ENCODE peak calls at places on chromosome 2, in ten cellular contexts. X, N, L, B, I, E, R, S, M and K are unnamed samples.

GRCh38 chr2:123659120-123659519 is 366.0 kb upstream of the CNTNAP5 start:
- DNase-seq in X (no peak), N (no peak), L (no peak), B (no peak), I (no peak), E (no peak), R (no peak), S (no peak), M (no peak), K (no peak)

GRCh38 chr2:160368988-160369935 is 124.3 kb downstream of the RBMS1 start:
- DNase-seq in X (peak), N (no peak), L (no peak), B (no peak), I (no peak), E (no peak), R (no peak), S (no peak), M (no peak), K (no peak)

GRCh38 chr2:231662028-231662810 is 46.1 kb upstream of the PTMA start:
- DNase-seq in X (peak), N (peak), L (peak), B (peak), I (peak), E (peak), R (peak), S (no peak), M (peak), K (peak)

GRCh38 chr2:20541651-20542050 is 94.8 kb downstream of the RHOB start:
- DNase-seq in X (no peak), N (no peak), L (no peak), B (no peak), I (no peak), E (no peak), R (no peak), S (no peak), M (no peak), K (no peak)

GRCh38 chr2:161842751-161843433 is 218.7 kb downstream of the SLC4A10 start:
- DNase-seq in X (peak), N (no peak), L (no peak), B (no peak), I (no peak), E (no peak), R (no peak), S (no peak), M (no peak), K (no peak)

GRCh38 chr2:42328148-42328833 is 32.7 kb downstream of the COX7A2L start:
- DNase-seq in X (peak), N (no peak), L (no peak), B (no peak), I (no peak), E (no peak), R (no peak), S (no peak), M (no peak), K (no peak)

GRCh38 chr2:142286618-142287017 is 155.8 kb upstream of the LRP1B start:
- DNase-seq in X (peak), N (no peak), L (no peak), B (no peak), I (no peak), E (no peak), R (no peak), S (peak), M (no peak), K (peak)

GRCh38 chr2:43285987-43286386 is 59.6 kb upstream of the ZFP36L2 start:
- DNase-seq in X (no peak), N (no peak), L (no peak), B (no peak), I (no peak), E (no peak), R (no peak), S (no peak), M (no peak), K (no peak)

GRCh38 chr2:21939961-21940360 is 816.2 kb downstream of the TDRD15 start:
- DNase-seq in X (no peak), N (no peak), L (no peak), B (no peak), I (no peak), E (no peak), R (no peak), S (no peak), M (no peak), K (no peak)

GRCh38 chr2:158733430-158733755 is 61.7 kb upstream of the DAPL1 start:
- DNase-seq in X (no peak), N (no peak), L (no peak), B (no peak), I (no peak), E (no peak), R (no peak), S (no peak), M (no peak), K (no peak)

GRCh38 chr2:44010266-44010665 is 14.5 kb upstream of the LRPPRC start:
- DNase-seq in X (no peak), N (no peak), L (no peak), B (no peak), I (no peak), E (no peak), R (no peak), S (no peak), M (no peak), K (no peak)

GRCh38 chr2:229980440-229981184 is 58.3 kb downstream of the FBXO36 start:
- DNase-seq in X (peak), N (no peak), L (peak), B (no peak), I (no peak), E (no peak), R (no peak), S (no peak), M (no peak), K (no peak)

GRCh38 chr2:73938761-73939352 is 12.2 kb downstream of the DGUOK start:
- DNase-seq in X (no peak), N (no peak), L (no peak), B (no peak), I (no peak), E (no peak), R (no peak), S (no peak), M (no peak), K (no peak)

GRCh38 chr2:1722692-1723091 is 21.6 kb downstream of the PXDN start:
- DNase-seq in X (no peak), N (no peak), L (no peak), B (no peak), I (no peak), E (no peak), R (no peak), S (no peak), M (no peak), K (no peak)

GRCh38 chr2:34288016-34288415 is 688.9 kb upstream of the FAM98A start:
- DNase-seq in X (no peak), N (no peak), L (no peak), B (no peak), I (no peak), E (no peak), R (no peak), S (no peak), M (no peak), K (no peak)

GRCh38 chr2:11141319-11141718 is 13.9 kb upstream of the SLC66A3 start:
- DNase-seq in X (no peak), N (no peak), L (no peak), B (no peak), I (no peak), E (no peak), R (no peak), S (no peak), M (no peak), K (no peak)

GRCh38 chr2:216426938-216427337 is 14.7 kb downstream of the SMARCAL1 start:
- DNase-seq in X (no peak), N (no peak), L (no peak), B (no peak), I (no peak), E (no peak), R (no peak), S (no peak), M (no peak), K (no peak)

GRCh38 chr2:217489145-217489960 is 513.4 kb downstream of the TNS1 start:
- DNase-seq in X (peak), N (no peak), L (no peak), B (peak), I (no peak), E (no peak), R (no peak), S (no peak), M (no peak), K (peak)

GRCh38 chr2:60602388-60602787 is 48.9 kb upstream of the BCL11A start:
- DNase-seq in X (no peak), N (no peak), L (no peak), B (no peak), I (no peak), E (no peak), R (no peak), S (no peak), M (no peak), K (no peak)

GRCh38 chr2:146990311-146990781 is 854.5 kb upstream of the ACVR2A start:
- DNase-seq in X (no peak), N (no peak), L (no peak), B (no peak), I (no peak), E (no peak), R (no peak), S (no peak), M (no peak), K (no peak)

GRCh38 chr2:127193948-127194267 is 26.2 kb downstream of the CYP27C1 start:
- DNase-seq in X (peak), N (no peak), L (no peak), B (no peak), I (no peak), E (no peak), R (no peak), S (no peak), M (no peak), K (no peak)

GRCh38 chr2:217993055-217993645 is 9.6 kb downstream of the TNS1 start:
- DNase-seq in X (no peak), N (no peak), L (no peak), B (no peak), I (no peak), E (no peak), R (no peak), S (no peak), M (no peak), K (no peak)

GRCh38 chr2:132593171-132593570 is 76.8 kb downstream of the LYPD1 start:
- DNase-seq in X (no peak), N (no peak), L (peak), B (no peak), I (no peak), E (no peak), R (no peak), S (no peak), M (no peak), K (no peak)

GRCh38 chr2:118291481-118291880 is 203.2 kb downstream of the INSIG2 start:
- DNase-seq in X (no peak), N (no peak), L (no peak), B (no peak), I (no peak), E (no peak), R (no peak), S (no peak), M (no peak), K (no peak)

GRCh38 chr2:240780023-240780831 is 39.8 kb downstream of the KIF1A start:
- DNase-seq in X (peak), N (no peak), L (no peak), B (no peak), I (no peak), E (no peak), R (no peak), S (no peak), M (no peak), K (no peak)

GRCh38 chr2:9649261-9649660 is 18.5 kb upstream of the YWHAQ start:
- DNase-seq in X (no peak), N (no peak), L (no peak), B (no peak), I (no peak), E (no peak), R (no peak), S (no peak), M (no peak), K (no peak)